ENCODE peak calls at places on chromosomes 7 and 10, in four cellular contexts. G is cardiac muscle cell, C is PC-9, I is Peyer's patch. Q is an unnamed sample.

GRCh38 chr7:157576415-157576814 is 239.6 kb downstream of the DNAJB6 start:
- DNase-seq in C (no peak), I (peak; percentile 78), G (no peak), Q (peak; percentile 73)

GRCh38 chr10:49179699-49180511 is 8.3 kb downstream of the TMEM273 start:
- DNase-seq in C (no peak), G (no peak), I (no peak), Q (peak; percentile 30)

GRCh38 chr7:37211097-37211496 is 237.6 kb downstream of the ELMO1 start:
- DNase-seq in G (peak; percentile 95), I (peak; percentile 57), C (no peak), Q (no peak)

GRCh38 chr7:155962191-155962967 is 150.1 kb upstream of the SHH start:
- DNase-seq in I (peak; percentile 59), G (peak; percentile 27), C (peak; percentile 30), Q (no peak)

GRCh38 chr10:88095291-88095721 is 231.9 kb downstream of the PTEN start:
- DNase-seq in G (peak; percentile 56), C (no peak), I (no peak), Q (no peak)

GRCh38 chr7:92754756-92755581 is 81.4 kb downstream of the CDK6 start:
- DNase-seq in C (no peak), G (no peak), I (no peak), Q (no peak)

GRCh38 chr7:122310119-122311021 is 5.8 kb upstream of the FEZF1 start:
- DNase-seq in I (no peak), C (no peak), G (peak; percentile 21), Q (peak; percentile 80)

GRCh38 chr10:118383699-118384098 is 41.6 kb upstream of the FAM204A start:
- DNase-seq in G (no peak), C (no peak), I (no peak), Q (no peak)

GRCh38 chr10:52228556-52228955 is 85.5 kb upstream of the DKK1 start:
- DNase-seq in C (no peak), G (no peak), I (no peak), Q (no peak)

GRCh38 chr10:87767253-87767652 is 50.8 kb downstream of the ATAD1 start:
- DNase-seq in C (no peak), G (peak; percentile 44), I (no peak), Q (no peak)

GRCh38 chr7:10718768-10719167 is 254.9 kb upstream of the PHF14 start:
- DNase-seq in G (no peak), I (no peak), C (no peak), Q (no peak)

GRCh38 chr10:29039091-29039490 is 249.8 kb upstream of the LYZL1 start:
- DNase-seq in C (no peak), I (no peak), G (no peak), Q (no peak)

GRCh38 chr7:27193335-27194001 is 6.4 kb downstream of the HOXA13 start:
- DNase-seq in I (no peak), C (no peak), G (no peak), Q (no peak)

GRCh38 chr10:5234106-5234877 is 37.7 kb downstream of the AKR1C4 start:
- DNase-seq in C (peak; percentile 3), G (peak; percentile 90), I (peak; percentile 81), Q (peak; percentile 63)

GRCh38 chr7:117143580-117143979 is 179.3 kb downstream of the WNT2 start:
- DNase-seq in I (no peak), G (no peak), C (no peak), Q (no peak)

GRCh38 chr7:29408841-29409243 is 154.8 kb upstream of the PRR15 start:
- DNase-seq in I (peak; percentile 78), C (peak; percentile 55), G (peak; percentile 76), Q (no peak)

GRCh38 chr10:98404571-98405396 is 10.2 kb downstream of the PYROXD2 start:
- DNase-seq in G (no peak), C (peak; percentile 20), I (no peak), Q (no peak)

GRCh38 chr10:117462424-117462792 is 80.1 kb upstream of the EMX2 start:
- DNase-seq in G (no peak), I (no peak), C (no peak), Q (no peak)

GRCh38 chr10:131655101-131655849 is 245.5 kb upstream of the PPP2R2D start:
- DNase-seq in I (no peak), C (peak; percentile 11), G (no peak), Q (no peak)

GRCh38 chr10:127410030-127410429 is 139.1 kb upstream of the NPS start:
- DNase-seq in I (no peak), C (no peak), G (no peak), Q (no peak)

GRCh38 chr10:100828744-100829102 is 83.3 kb downstream of the PAX2 start:
- DNase-seq in G (no peak), I (peak; percentile 50), C (no peak), Q (no peak)

GRCh38 chr7:83365746-83366145 is 203.1 kb upstream of the PCLO start:
- DNase-seq in I (no peak), C (no peak), G (peak; percentile 6), Q (no peak)

GRCh38 chr10:102988404-102989314 is 70.6 kb downstream of the CNNM2 start:
- DNase-seq in G (peak; percentile 31), I (no peak), C (peak; percentile 5), Q (no peak)

GRCh38 chr10:63588436-63589180 is 67.4 kb downstream of the REEP3 start:
- DNase-seq in C (peak; percentile 20), I (no peak), G (no peak), Q (no peak)

GRCh38 chr7:153457796-153458195 is 594.4 kb upstream of the DPP6 start:
- DNase-seq in C (no peak), I (no peak), G (no peak), Q (no peak)

GRCh38 chr7:140902305-140902953 is 22.3 kb downstream of the BRAF start:
- DNase-seq in I (no peak), G (no peak), C (no peak), Q (no peak)

GRCh38 chr7:42045961-42046360 is 191.0 kb downstream of the GLI3 start:
- DNase-seq in C (no peak), G (no peak), I (no peak), Q (no peak)

GRCh38 chr7:138002828-138003189 is 923 bp upstream of the CREB3L2 start:
- DNase-seq in C (no peak), G (no peak), I (no peak), Q (no peak)
- H3K4me3 ChIP-seq in C (peak overlapping the region; percentile 12), G (no peak overlapping the region), I (no peak overlapping the region), Q (no peak overlapping the region)

GRCh38 chr7:127040042-127040441 is 212.7 kb downstream of the GRM8 start:
- DNase-seq in G (no peak), I (no peak), C (no peak), Q (no peak)

GRCh38 chr7:127034171-127034806 is 218.5 kb downstream of the GRM8 start:
- DNase-seq in G (no peak), C (no peak), I (no peak), Q (no peak)

GRCh38 chr7:127035203-127035849 is 217.4 kb downstream of the GRM8 start:
- DNase-seq in C (no peak), I (no peak), G (no peak), Q (peak; percentile 23)

GRCh38 chr7:127041689-127042452 is 210.9 kb downstream of the GRM8 start:
- DNase-seq in G (no peak), I (no peak), C (no peak), Q (no peak)

GRCh38 chr7:127039541-127039940 is 213.2 kb downstream of the GRM8 start:
- DNase-seq in C (no peak), I (no peak), G (no peak), Q (no peak)
- TF ChIP-seq CTCF in C (no peak), I (no peak), G (no peak), Q (no peak)

GRCh38 chr10:27506280-27506679 is 2.2 kb downstream of the RAB18 start:
- DNase-seq in C (no peak), I (no peak), G (no peak), Q (no peak)
- H3K4me3 ChIP-seq in C (no peak overlapping the region), I (no peak overlapping the region), G (no peak overlapping the region), Q (no peak overlapping the region)

GRCh38 chr7:144835668-144836544 is at the start of gene TPK1:
- DNase-seq in G (peak; percentile 98), I (peak; percentile 97), C (peak; percentile 90), Q (peak; percentile 99)
- TF ChIP-seq CTCF in G (no peak), I (no peak), C (no peak), Q (no peak)

DNA sequence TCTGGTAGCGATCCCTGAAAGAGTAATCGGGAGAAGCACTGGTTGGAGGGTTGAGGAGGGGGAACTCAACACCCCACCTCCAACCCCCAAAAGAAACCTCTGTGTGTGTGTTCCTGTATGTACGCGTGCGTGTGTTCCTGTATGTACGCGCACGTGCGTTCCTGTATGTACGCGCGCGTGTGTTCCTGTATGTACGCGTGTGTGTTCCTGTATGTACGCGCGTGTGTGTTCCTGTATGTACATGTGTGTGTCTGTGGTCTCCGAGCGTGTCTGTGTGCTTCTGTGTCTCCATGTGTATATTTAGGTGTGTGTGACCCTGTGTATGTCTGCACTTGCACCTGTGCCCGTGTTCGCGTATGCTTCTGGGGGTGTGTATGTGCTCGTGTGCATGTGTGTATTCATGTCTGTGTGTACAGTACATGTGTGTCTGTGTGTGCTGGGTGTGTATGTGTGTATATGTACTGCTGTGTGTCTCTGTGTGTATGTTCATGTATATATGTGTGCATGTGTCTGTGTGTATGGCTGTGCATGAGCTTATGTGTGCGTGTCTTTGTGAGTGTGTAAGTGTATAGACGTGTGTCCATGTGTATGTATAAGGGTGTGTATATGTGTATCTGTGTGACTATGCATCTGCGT is 42.9 kb upstream of the KLF6 start:
- DNase-seq in C (no peak), I (no peak), G (no peak), Q (no peak)
- H3K4me3 ChIP-seq in C (no peak overlapping the region), I (no peak overlapping the region), G (no peak overlapping the region), Q (no peak overlapping the region)

GRCh38 chr10:23338155-23338828 is 6.3 kb downstream of the C10orf67 start:
- DNase-seq in C (peak; percentile 64), G (peak; percentile 41), I (no peak), Q (no peak)
- TF ChIP-seq CTCF in C (peak; percentile 44), G (peak; percentile 18), I (no peak), Q (no peak)

GRCh38 chr10:14184841-14185500 is 145.8 kb downstream of the FRMD4A start:
- DNase-seq in C (no peak), I (peak; percentile 70), G (peak; percentile 10), Q (no peak)
- H3K4me3 ChIP-seq in C (peak overlapping the region; percentile 24), I (no peak overlapping the region), G (no peak overlapping the region), Q (no peak overlapping the region)